ENCODE peak calls at places on chromosomes 6 and 20, in nine cellular contexts. One of them, this sample, is unnamed.
A peak's percentile ranks its signal among the peaks of the same experiment; 100 is the strongest.

GRCh38 chr6:4008324-4009047 is 70.5 kb downstream of the FAM217A start:
- DNase-seq in head of caudate nucleus: no peak
- DNase-seq in heart right ventricle: no peak
- DNase-seq in colonic mucosa: no peak
- DNase-seq in pulmonary artery endothelial cell: peak; percentile 49
- DNase-seq in AG08395: peak; percentile 66
- DNase-seq in fibroblast of pulmonary artery: peak; percentile 90
- DNase-seq in right cardiac atrium: no peak
- DNase-seq in left colon: no peak
- DNase-seq in this sample: peak; percentile 18

GRCh38 chr6:119587537-119587936 is 238.0 kb upstream of the MAN1A1 start:
- DNase-seq in right cardiac atrium: no peak
- DNase-seq in colonic mucosa: no peak
- DNase-seq in pulmonary artery endothelial cell: no peak
- DNase-seq in head of caudate nucleus: no peak
- DNase-seq in heart right ventricle: no peak
- DNase-seq in left colon: no peak
- DNase-seq in AG08395: no peak
- DNase-seq in fibroblast of pulmonary artery: no peak
- DNase-seq in this sample: no peak

GRCh38 chr20:54980321-54980960 is 505.0 kb downstream of the DOK5 start:
- DNase-seq in fibroblast of pulmonary artery: no peak
- DNase-seq in colonic mucosa: no peak
- DNase-seq in pulmonary artery endothelial cell: no peak
- DNase-seq in heart right ventricle: no peak
- DNase-seq in AG08395: no peak
- DNase-seq in head of caudate nucleus: no peak
- DNase-seq in right cardiac atrium: no peak
- DNase-seq in left colon: no peak
- DNase-seq in this sample: no peak

GRCh38 chr6:131167773-131168172 is 32.5 kb downstream of the AKAP7 start:
- DNase-seq in right cardiac atrium: no peak
- DNase-seq in heart right ventricle: no peak
- DNase-seq in fibroblast of pulmonary artery: peak; percentile 31
- DNase-seq in head of caudate nucleus: no peak
- DNase-seq in colonic mucosa: no peak
- DNase-seq in AG08395: no peak
- DNase-seq in pulmonary artery endothelial cell: no peak
- DNase-seq in left colon: no peak
- DNase-seq in this sample: no peak

GRCh38 chr6:39221115-39221514 is 8.2 kb downstream of the KCNK5 start:
- DNase-seq in AG08395: no peak
- DNase-seq in head of caudate nucleus: no peak
- DNase-seq in colonic mucosa: no peak
- DNase-seq in fibroblast of pulmonary artery: no peak
- DNase-seq in left colon: no peak
- DNase-seq in pulmonary artery endothelial cell: no peak
- DNase-seq in heart right ventricle: no peak
- DNase-seq in right cardiac atrium: no peak
- DNase-seq in this sample: no peak

GRCh38 chr6:80872194-80872950 is 765.9 kb downstream of the BCKDHB start:
- DNase-seq in pulmonary artery endothelial cell: no peak
- DNase-seq in heart right ventricle: no peak
- DNase-seq in right cardiac atrium: no peak
- DNase-seq in colonic mucosa: no peak
- DNase-seq in fibroblast of pulmonary artery: peak; percentile 1
- DNase-seq in left colon: no peak
- DNase-seq in head of caudate nucleus: no peak
- DNase-seq in AG08395: no peak
- DNase-seq in this sample: no peak

GRCh38 chr6:132483779-132484679 is 28.9 kb downstream of the STX7 start:
- DNase-seq in right cardiac atrium: no peak
- DNase-seq in pulmonary artery endothelial cell: no peak
- DNase-seq in fibroblast of pulmonary artery: peak; percentile 84
- DNase-seq in heart right ventricle: no peak
- DNase-seq in left colon: no peak
- DNase-seq in colonic mucosa: peak; percentile 49
- DNase-seq in head of caudate nucleus: peak; percentile 51
- DNase-seq in AG08395: peak; percentile 72
- DNase-seq in this sample: peak; percentile 73

GRCh38 chr20:46285740-46286139 is 22.6 kb downstream of the CDH22 start:
- DNase-seq in AG08395: no peak
- DNase-seq in colonic mucosa: no peak
- DNase-seq in pulmonary artery endothelial cell: no peak
- DNase-seq in heart right ventricle: no peak
- DNase-seq in right cardiac atrium: no peak
- DNase-seq in head of caudate nucleus: no peak
- DNase-seq in fibroblast of pulmonary artery: no peak
- DNase-seq in left colon: no peak
- DNase-seq in this sample: no peak

GRCh38 chr6:104642871-104643270 is 216.8 kb downstream of the HACE1 start:
- DNase-seq in head of caudate nucleus: no peak
- DNase-seq in fibroblast of pulmonary artery: peak; percentile 76
- DNase-seq in right cardiac atrium: no peak
- DNase-seq in heart right ventricle: no peak
- DNase-seq in pulmonary artery endothelial cell: no peak
- DNase-seq in AG08395: peak; percentile 26
- DNase-seq in left colon: no peak
- DNase-seq in colonic mucosa: no peak
- DNase-seq in this sample: no peak

GRCh38 chr6:96913621-96914020 is 10.9 kb upstream of the KLHL32 start:
- DNase-seq in left colon: no peak
- DNase-seq in right cardiac atrium: no peak
- DNase-seq in colonic mucosa: no peak
- DNase-seq in head of caudate nucleus: no peak
- DNase-seq in pulmonary artery endothelial cell: no peak
- DNase-seq in AG08395: no peak
- DNase-seq in heart right ventricle: no peak
- DNase-seq in fibroblast of pulmonary artery: no peak
- DNase-seq in this sample: no peak

GRCh38 chr6:35370124-35370741 is 27.9 kb downstream of the PPARD start:
- DNase-seq in heart right ventricle: peak; percentile 49
- DNase-seq in right cardiac atrium: peak; percentile 85
- DNase-seq in colonic mucosa: peak; percentile 37
- DNase-seq in AG08395: peak; percentile 97
- DNase-seq in pulmonary artery endothelial cell: peak; percentile 51
- DNase-seq in head of caudate nucleus: peak; percentile 51
- DNase-seq in fibroblast of pulmonary artery: peak; percentile 95
- DNase-seq in left colon: no peak
- DNase-seq in this sample: peak; percentile 56

GRCh38 chr6:55868910-55869479 is 6.4 kb downstream of the BMP5 start:
- DNase-seq in fibroblast of pulmonary artery: no peak
- DNase-seq in heart right ventricle: no peak
- DNase-seq in right cardiac atrium: no peak
- DNase-seq in left colon: no peak
- DNase-seq in colonic mucosa: no peak
- DNase-seq in AG08395: no peak
- DNase-seq in head of caudate nucleus: no peak
- DNase-seq in pulmonary artery endothelial cell: no peak
- DNase-seq in this sample: no peak

GRCh38 chr6:131787079-131787478 is 20.7 kb upstream of the ENPP1 start:
- DNase-seq in pulmonary artery endothelial cell: no peak
- DNase-seq in left colon: no peak
- DNase-seq in right cardiac atrium: no peak
- DNase-seq in head of caudate nucleus: no peak
- DNase-seq in heart right ventricle: no peak
- DNase-seq in fibroblast of pulmonary artery: no peak
- DNase-seq in AG08395: peak; percentile 27
- DNase-seq in colonic mucosa: no peak
- DNase-seq in this sample: no peak

GRCh38 chr6:13164316-13164715 is 164.0 kb downstream of the TBC1D7 start:
- DNase-seq in left colon: no peak
- DNase-seq in colonic mucosa: no peak
- DNase-seq in pulmonary artery endothelial cell: no peak
- DNase-seq in right cardiac atrium: no peak
- DNase-seq in head of caudate nucleus: no peak
- DNase-seq in heart right ventricle: no peak
- DNase-seq in AG08395: no peak
- DNase-seq in fibroblast of pulmonary artery: no peak
- DNase-seq in this sample: no peak

This sample was measured in putamen.